ENCODE peak calls at places on chromosomes 11 and 22, in ten cellular contexts. O is stimulated activated CD8-positive, alpha-beta memory T cell treated with anti-CD3 and anti-CD28 coated beads, Interleukin-15, amount 100 ng/mL, for 4 hours; T is cardiac fibroblast; W is substantia nigra; X is OCI-LY7; D is G401; S is endothelial cell; M is globus pallidus; B is central memory CD8-positive, alpha-beta T cell; R is stomach. P is an unnamed sample.

GRCh38 chr22:41949297-41949965 is 2.5 kb upstream of the CENPM start:
- DNase-seq in X (peak), S (no peak), O (no peak), T (no peak), M (no peak), W (no peak), R (no peak), D (no peak), B (no peak), P (no peak)

GRCh38 chr11:47850337-47850736 is 2.2 kb upstream of the NUP160 start:
- DNase-seq in W (no peak), S (no peak), B (no peak), X (peak), T (no peak), O (no peak), R (no peak), M (no peak), D (no peak), P (no peak)

GRCh38 chr11:62513651-62514050 is 33.0 kb downstream of the AHNAK start:
- DNase-seq in O (no peak), R (no peak), X (no peak), D (no peak), T (no peak), B (no peak), M (no peak), W (no peak), S (no peak), P (peak)

GRCh38 chr11:79150966-79151365 is 289.9 kb downstream of the TENM4 start:
- DNase-seq in O (no peak), D (no peak), T (no peak), X (no peak), R (no peak), B (no peak), S (no peak), W (no peak), M (no peak), P (no peak)

GRCh38 chr11:9219572-9219971 is 45.6 kb downstream of the DENND5A start:
- DNase-seq in T (peak), R (no peak), B (no peak), W (no peak), D (no peak), M (no peak), O (no peak), S (no peak), X (no peak), P (no peak)

GRCh38 chr11:69213964-69214363 is 58.2 kb downstream of the SMIM38 start:
- DNase-seq in X (no peak), R (no peak), D (no peak), S (no peak), W (no peak), T (no peak), B (no peak), M (no peak), O (no peak), P (no peak)

GRCh38 chr11:12914401-12914912 is 94.7 kb upstream of the RASSF10 start:
- DNase-seq in W (peak), T (peak), B (no peak), O (no peak), S (peak), X (peak), R (no peak), M (peak), D (peak), P (peak)

GRCh38 chr22:24402460-24403192 is 24.8 kb upstream of the ADORA2A start:
- DNase-seq in D (peak), B (no peak), X (no peak), M (peak), S (no peak), W (no peak), T (peak), R (peak), O (no peak), P (peak)

GRCh38 chr11:20035701-20036601 is 124.3 kb downstream of the DBX1 start:
- DNase-seq in T (peak), M (no peak), D (no peak), W (no peak), B (no peak), S (no peak), X (no peak), O (no peak), R (no peak), P (no peak)

GRCh38 chr11:1271927-1272326 is 37.5 kb downstream of the TOLLIP start:
- DNase-seq in W (no peak), B (no peak), X (no peak), S (no peak), D (no peak), M (no peak), T (no peak), O (no peak), R (no peak), P (no peak)

GRCh38 chr11:2951235-2952110 is 22.3 kb upstream of the PHLDA2 start:
- DNase-seq in B (no peak), T (peak), X (no peak), R (no peak), S (no peak), W (no peak), D (no peak), M (no peak), O (no peak), P (no peak)

GRCh38 chr11:74278721-74279148 is 32.7 kb downstream of the P4HA3 start:
- DNase-seq in O (no peak), W (no peak), M (no peak), B (no peak), D (no peak), T (peak), S (no peak), X (no peak), R (no peak), P (peak)

GRCh38 chr11:72661486-72661885 is 12.7 kb downstream of the PDE2A start:
- DNase-seq in T (no peak), D (no peak), B (no peak), O (no peak), S (no peak), R (no peak), W (no peak), M (no peak), X (no peak), P (no peak)

GRCh38 chr11:40328890-40329617 is 1130.4 kb downstream of the LRRC4C start:
- DNase-seq in S (peak), X (no peak), W (no peak), M (no peak), B (no peak), D (no peak), T (peak), R (peak), O (no peak), P (no peak)

GRCh38 chr11:116860303-116860702 is 22.9 kb upstream of the APOA1 start:
- DNase-seq in S (no peak), R (no peak), O (no peak), X (no peak), T (no peak), D (no peak), B (no peak), W (no peak), M (no peak), P (no peak)

GRCh38 chr22:20604776-20605221 is 97.4 kb downstream of the MED15 start:
- DNase-seq in X (no peak), R (no peak), B (no peak), O (no peak), M (no peak), D (no peak), W (no peak), S (no peak), T (no peak), P (no peak)

GRCh38 chr22:21949948-21950347 is 2.7 kb downstream of the PPM1F start:
- DNase-seq in R (no peak), B (no peak), W (no peak), D (no peak), M (no peak), O (no peak), X (no peak), S (no peak), T (no peak), P (no peak)

GRCh38 chr22:44345872-44346271 is 33.1 kb upstream of the SHISAL1 start:
- DNase-seq in T (no peak), O (no peak), W (no peak), X (no peak), B (no peak), S (no peak), R (no peak), D (no peak), M (no peak), P (no peak)

GRCh38 chr11:130260080-130260627 is 54.6 kb downstream of the ZBTB44 start:
- DNase-seq in M (no peak), O (no peak), S (no peak), X (no peak), R (no peak), W (no peak), D (no peak), B (no peak), T (no peak), P (no peak)

GRCh38 chr11:95589893-95590612 is 199.5 kb downstream of the FAM76B start:
- DNase-seq in X (no peak), B (no peak), R (no peak), T (no peak), W (no peak), D (no peak), M (no peak), O (no peak), S (no peak), P (no peak)

GRCh38 chr22:49540571-49541450 is 286.9 kb downstream of the BRD1 start:
- DNase-seq in X (no peak), S (no peak), W (no peak), D (no peak), O (no peak), T (no peak), B (no peak), M (no peak), R (no peak), P (no peak)

GRCh38 chr22:39128508-39128907 is 24.0 kb downstream of the CBX7 start:
- DNase-seq in B (no peak), W (no peak), M (no peak), X (no peak), R (no peak), S (no peak), O (no peak), D (no peak), T (no peak), P (no peak)

GRCh38 chr11:121250843-121251242 is 41.7 kb upstream of the SC5D start:
- DNase-seq in O (no peak), W (no peak), R (no peak), X (no peak), B (no peak), S (no peak), T (no peak), M (no peak), D (no peak), P (no peak)

GRCh38 chr11:12773591-12773990 is 99.4 kb downstream of the TEAD1 start:
- DNase-seq in M (no peak), W (no peak), B (no peak), D (no peak), T (no peak), X (no peak), S (no peak), O (no peak), R (no peak), P (no peak)

GRCh38 chr22:50014655-50015401 is 2.3 kb upstream of the IL17REL start:
- DNase-seq in S (peak), B (no peak), X (no peak), O (no peak), W (no peak), T (no peak), D (no peak), R (no peak), M (no peak), P (no peak)

GRCh38 chr11:132414451-132414850 is 1044.0 kb downstream of the NTM start:
- DNase-seq in B (no peak), T (no peak), O (no peak), X (no peak), R (no peak), D (no peak), S (no peak), M (no peak), W (no peak), P (no peak)

GRCh38 chr11:269146-269890 is 8.9 kb upstream of the NLRP6 start:
- DNase-seq in D (no peak), T (no peak), R (no peak), W (no peak), S (no peak), B (peak), O (no peak), M (peak), X (peak), P (no peak)

GRCh38 chr11:97107604-97108003 is 717.8 kb downstream of the JRKL start:
- DNase-seq in B (no peak), X (no peak), O (no peak), W (no peak), D (no peak), S (no peak), T (no peak), R (no peak), M (no peak), P (no peak)

GRCh38 chr22:49951678-49951985 is 8.9 kb upstream of the PIM3 start:
- DNase-seq in X (no peak), O (no peak), W (no peak), M (no peak), B (no peak), T (no peak), R (peak), S (no peak), D (no peak), P (no peak)